ENCODE peak calls at places on chromosomes 3 and 15, in five cellular contexts. E, V, H, G and I are unnamed samples. For H3K4me1, the result is how much of the 10 kb centered on the place peaks cover.

GRCh38 chr3:194275721-194276120 is 75.4 kb downstream of the CPN2 start:
- DNase-seq in G (no peak), E (no peak), V (peak), H (no peak), I (no peak)

GRCh38 chr3:14152233-14152962 is 26.0 kb downstream of the XPC start:
- DNase-seq in V (no peak), H (no peak), E (no peak), G (no peak), I (no peak)

GRCh38 chr3:194768586-194768985 is 82.9 kb downstream of the FAM43A start:
- DNase-seq in H (no peak), V (no peak), E (no peak), G (no peak), I (no peak)

GRCh38 chr3:45515999-45516804 is 78.3 kb upstream of the LIMD1 start:
- DNase-seq in E (no peak), V (no peak), G (no peak), H (no peak), I (no peak)

GRCh38 chr15:85009435-85009834 is 27.8 kb downstream of the PDE8A start:
- DNase-seq in E (no peak), G (no peak), H (no peak), V (no peak), I (no peak)

GRCh38 chr3:155604967-155605366 is 139.9 kb downstream of the PLCH1 start:
- DNase-seq in H (no peak), G (no peak), V (no peak), E (no peak), I (no peak)

GRCh38 chr3:29694783-29695182 is 413.9 kb downstream of the RBMS3 start:
- DNase-seq in V (no peak), E (peak), H (peak), G (no peak), I (no peak)

GRCh38 chr3:143814358-143814968 is 33.8 kb downstream of the SLC9A9 start:
- DNase-seq in E (no peak), V (no peak), G (no peak), H (no peak), I (no peak)

GRCh38 chr15:64464271-64465005 is 4.1 kb downstream of the ZNF609 start:
- DNase-seq in E (peak), H (peak), V (no peak), G (no peak), I (no peak)

GRCh38 chr15:67225336-67225735 is 29.1 kb downstream of the AAGAB start:
- DNase-seq in E (peak), V (no peak), G (no peak), H (peak), I (no peak)

GRCh38 chr3:181713300-181713647 is 1.5 kb downstream of the SOX2 start:
- DNase-seq in V (no peak), G (no peak), E (no peak), H (no peak), I (no peak)

GRCh38 chr3:158205994-158206393 is 96.1 kb downstream of the RSRC1 start:
- DNase-seq in V (no peak), G (no peak), H (no peak), E (peak), I (no peak)

GRCh38 chr3:35602395-35602936 is 36.9 kb upstream of the ARPP21 start:
- DNase-seq in H (no peak), V (no peak), G (no peak), E (no peak), I (no peak)

GRCh38 chr3:149886957-149887356 is 73.9 kb downstream of the RNF13 start:
- DNase-seq in H (no peak), E (no peak), G (no peak), V (no peak), I (no peak)

GRCh38 chr3:167941234-167941995 is 154.3 kb downstream of the GOLIM4 start:
- DNase-seq in G (peak), V (peak), E (peak), H (peak), I (no peak)

GRCh38 chr3:80424951-80425350 is 657.2 kb upstream of the ROBO1 start:
- DNase-seq in V (no peak), E (no peak), H (no peak), G (no peak), I (no peak)

GRCh38 chr3:184156522-184156955 is 1.4 kb downstream of the DVL3 start:
- DNase-seq in E (peak), V (no peak), H (peak), G (peak), I (no peak)

GRCh38 chr3:169664034-169664820 is 715 bp upstream of the MECOM start:
- DNase-seq in G (peak), V (no peak), H (no peak), E (no peak), I (no peak)
- H3K4me1 ChIP-seq in G (half or more), V (under half), H (under half), E (under half), I (half or more)

DNA sequence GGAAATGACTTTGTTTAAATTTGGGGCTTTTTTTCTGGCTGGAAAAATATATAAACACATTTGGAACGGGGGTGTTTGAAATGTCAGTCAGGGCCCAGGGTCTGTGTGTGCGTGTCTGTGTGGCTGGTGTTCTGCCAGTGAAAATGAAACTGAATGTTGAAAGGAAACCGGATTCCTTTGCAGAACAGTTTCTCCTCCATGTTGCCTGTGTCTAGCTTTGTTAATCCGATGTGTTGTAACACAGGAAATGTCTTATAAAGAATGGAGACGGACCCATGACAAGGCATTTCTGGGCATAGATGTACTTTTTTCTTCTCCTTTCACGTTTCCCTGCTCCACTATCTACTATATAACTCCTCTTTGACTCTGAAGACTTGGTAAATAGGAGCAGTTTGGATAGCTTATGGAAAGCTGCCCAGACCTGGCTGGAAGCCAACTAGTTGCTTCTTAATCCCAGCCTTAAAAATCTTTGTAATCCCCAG is 2.8 kb downstream of the SQOR start:
- DNase-seq in G (peak), E (peak), V (no peak), H (peak), I (peak)
- H3K4me3 ChIP-seq in G (peak), E (peak), V (peak), H (peak), I (peak)

GRCh38 chr3:55461896-55462295 is 25.2 kb downstream of the WNT5A start:
- DNase-seq in G (no peak), H (peak), E (peak), V (no peak), I (no peak)
- H3K4me1 ChIP-seq in G (under half), H (under half), E (under half), V (under half), I (under half)

DNA sequence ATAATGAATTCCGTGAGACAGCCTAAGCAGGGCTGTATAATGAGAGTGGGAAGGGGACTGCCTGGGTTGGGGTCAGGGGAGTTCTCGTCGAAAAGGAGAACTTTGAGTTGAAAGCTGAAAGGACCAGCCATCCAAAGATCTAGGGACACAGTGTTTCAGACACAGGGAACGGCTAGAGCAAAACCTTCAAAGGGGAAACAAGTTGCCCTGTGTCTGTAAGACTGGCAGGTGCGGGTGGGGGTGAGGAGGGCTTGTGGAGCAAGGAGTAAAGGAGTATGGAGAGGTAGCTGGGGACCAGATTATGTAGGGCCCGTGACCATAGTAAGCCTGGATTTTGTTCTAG is 1.3 kb upstream of the SRP14 start:
- DNase-seq in E (no peak), H (no peak), G (no peak), V (no peak), I (no peak)
- H3K4me3 ChIP-seq in E (no peak), H (no peak), G (no peak), V (peak), I (no peak)

DNA sequence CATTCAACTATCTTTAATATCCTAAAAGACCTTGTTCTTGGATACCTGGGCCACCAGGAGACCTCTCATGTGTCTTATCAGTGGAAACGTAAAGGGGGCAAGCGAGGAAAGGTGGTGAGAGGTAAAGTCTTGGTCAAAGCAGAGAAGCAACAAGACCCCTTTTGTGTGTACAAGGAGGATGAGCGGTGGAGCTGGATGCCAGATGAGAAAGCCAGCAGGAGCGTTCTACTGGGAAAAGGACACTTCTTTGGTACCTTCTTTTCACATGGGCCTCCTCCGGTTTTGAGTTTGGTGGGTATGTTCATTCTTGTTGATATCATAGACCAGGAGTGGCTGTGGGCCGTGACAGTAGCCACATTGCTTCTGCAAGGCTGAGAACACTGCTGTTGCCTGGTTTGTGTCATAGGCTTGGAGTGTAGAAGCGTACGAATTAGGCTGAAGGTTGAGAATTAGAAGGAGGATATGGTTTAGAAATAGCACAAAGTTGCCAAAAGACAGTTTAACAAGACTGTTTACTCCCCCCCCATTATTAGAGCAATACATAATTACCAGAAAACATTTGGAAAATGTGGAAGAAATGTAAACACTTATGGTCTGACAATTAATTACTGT is 46.8 kb upstream of the VILL start:
- DNase-seq in V (no peak), G (no peak), E (no peak), H (no peak), I (no peak)
- H3K4me1 ChIP-seq in V (under half), G (half or more), E (under half), H (under half), I (under half)

GRCh38 chr3:56799251-56799882 is 2.4 kb downstream of the ARHGEF3 start:
- DNase-seq in G (no peak), E (peak), H (peak), V (no peak), I (no peak)

GRCh38 chr3:56801597-56802410 is at the start of gene ARHGEF3:
- DNase-seq in E (peak), G (peak), H (peak), V (peak), I (peak)

GRCh38 chr3:56801151-56801596 is 575 bp downstream of the ARHGEF3 start:
- DNase-seq in H (no peak), E (no peak), G (no peak), V (no peak), I (peak)

GRCh38 chr3:56802411-56802745 is 629 bp upstream of the ARHGEF3 start:
- DNase-seq in G (no peak), V (no peak), H (no peak), E (no peak), I (no peak)

DNA sequence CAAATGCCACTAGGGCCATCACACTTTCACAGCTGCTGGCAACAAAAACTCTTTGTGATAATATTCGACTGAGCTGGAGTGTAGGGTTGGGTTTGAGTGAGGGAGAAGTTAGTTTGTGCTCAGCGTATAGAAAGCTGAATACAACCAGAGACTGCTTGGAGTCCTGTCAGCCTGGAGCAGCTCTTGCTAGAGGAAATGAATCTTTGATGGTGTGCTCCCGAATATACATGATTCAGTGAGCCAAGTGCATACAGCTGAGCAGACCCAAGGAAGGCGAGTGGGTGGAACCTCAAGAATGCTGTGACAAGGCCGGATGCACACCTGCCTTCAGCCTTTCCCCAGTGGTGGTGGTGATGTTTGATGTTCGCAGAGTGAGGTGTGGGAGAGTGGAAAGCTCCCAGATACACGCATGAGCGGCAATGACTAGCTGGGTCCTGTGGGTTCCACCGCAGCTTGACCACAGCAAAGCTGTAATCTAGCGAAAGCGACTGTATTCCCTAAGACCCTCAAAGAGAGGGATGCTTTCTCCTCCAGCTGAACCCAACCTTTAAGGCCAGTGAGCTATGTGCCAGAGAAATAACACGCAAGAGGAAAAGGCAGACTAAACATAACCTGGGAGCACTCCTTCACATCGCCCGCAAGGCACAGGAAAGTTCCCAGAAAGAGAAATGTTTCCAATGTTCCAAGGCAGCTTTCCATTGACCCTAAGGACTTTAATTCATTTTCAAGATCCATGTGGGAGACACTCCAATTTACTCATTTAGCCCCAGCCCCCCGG is 1.2 kb downstream of the ARHGEF3 start:
- DNase-seq in G (peak), H (no peak), V (no peak), E (peak), I (peak)
- H3K4me3 ChIP-seq in G (peak), H (no peak), V (peak), E (peak), I (peak)

GRCh38 chr15:63372753-63373152 is 8.9 kb downstream of the CA12 start:
- DNase-seq in E (peak), V (no peak), H (peak), G (no peak), I (no peak)
- H3K4me1 ChIP-seq in E (under half), V (under half), H (under half), G (under half), I (under half)

DNA sequence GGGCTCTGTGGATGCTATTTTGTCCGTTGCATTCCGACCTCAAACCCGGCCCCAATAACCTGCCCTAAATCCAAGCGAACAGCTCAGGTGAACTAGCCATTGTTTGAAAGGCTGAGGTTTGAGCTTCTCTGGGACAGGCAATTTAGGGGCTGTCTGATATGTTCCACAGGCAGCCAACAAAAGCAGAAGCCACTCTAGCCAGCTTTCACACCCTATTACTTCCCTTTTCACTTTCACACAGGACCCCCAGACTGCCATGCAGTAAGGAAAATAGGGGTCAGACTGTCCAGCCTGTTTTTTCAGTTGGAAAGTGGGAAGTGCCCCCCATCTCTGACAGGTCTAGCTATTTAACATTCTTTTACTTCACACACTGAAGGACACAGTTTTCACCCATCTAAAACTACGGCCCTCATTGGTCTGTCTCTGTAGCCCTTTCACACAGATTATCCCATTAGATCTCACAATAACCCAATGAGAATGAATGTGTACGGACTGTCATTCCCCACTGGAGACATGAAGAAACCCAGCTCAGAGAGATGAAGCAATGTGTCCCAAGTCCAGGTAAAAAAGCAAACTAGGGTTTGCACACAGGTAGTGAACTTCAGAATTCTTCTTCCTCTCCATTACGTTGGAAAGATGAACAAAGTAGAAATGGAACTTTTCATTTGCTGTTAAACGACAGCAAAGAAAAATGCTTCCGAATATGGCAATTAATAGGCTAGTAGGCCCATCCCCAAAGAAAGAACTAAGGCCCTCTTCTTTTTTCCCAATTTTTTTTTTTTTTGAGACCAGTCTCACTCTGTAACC is 1.9 kb downstream of the CCDC12 start:
- DNase-seq in E (no peak), V (no peak), H (no peak), G (no peak), I (no peak)
- H3K4me3 ChIP-seq in E (no peak), V (peak), H (no peak), G (no peak), I (no peak)

GRCh38 chr3:67601919-67602608 is 52.3 kb downstream of the SUCLG2 start:
- DNase-seq in H (no peak), E (peak), G (no peak), V (no peak), I (no peak)

GRCh38 chr3:67605377-67605776 is 49.0 kb downstream of the SUCLG2 start:
- DNase-seq in V (no peak), G (no peak), H (peak), E (peak), I (no peak)

GRCh38 chr3:67602816-67603215 is 51.6 kb downstream of the SUCLG2 start:
- DNase-seq in V (no peak), G (no peak), H (no peak), E (no peak), I (no peak)

GRCh38 chr3:67598814-67599556 is 55.4 kb downstream of the SUCLG2 start:
- DNase-seq in V (no peak), G (no peak), E (no peak), H (no peak), I (no peak)

DNA sequence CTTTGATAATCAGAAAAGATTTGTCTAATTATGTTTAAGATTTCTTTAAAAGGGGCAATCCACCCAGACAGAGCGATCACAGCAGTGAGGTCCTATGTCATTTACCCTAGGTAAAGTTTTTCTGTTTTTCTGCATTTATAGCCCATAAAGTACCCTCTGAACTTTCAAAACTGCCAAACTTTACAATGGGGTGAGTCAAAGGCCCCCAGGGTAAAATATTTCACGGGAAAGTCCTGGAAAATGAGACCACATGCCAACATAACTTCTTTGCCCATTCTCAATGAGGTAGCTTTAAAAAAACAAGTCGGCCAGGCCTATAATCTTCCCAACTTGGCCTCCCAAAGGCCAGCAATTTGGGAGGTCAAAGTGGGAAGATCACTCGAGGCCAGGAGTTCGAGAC is 53.0 kb downstream of the SUCLG2 start:
- DNase-seq in H (no peak), V (no peak), E (no peak), G (no peak), I (no peak)
- H3K4me1 ChIP-seq in H (under half), V (under half), E (under half), G (under half), I (half or more)

DNA sequence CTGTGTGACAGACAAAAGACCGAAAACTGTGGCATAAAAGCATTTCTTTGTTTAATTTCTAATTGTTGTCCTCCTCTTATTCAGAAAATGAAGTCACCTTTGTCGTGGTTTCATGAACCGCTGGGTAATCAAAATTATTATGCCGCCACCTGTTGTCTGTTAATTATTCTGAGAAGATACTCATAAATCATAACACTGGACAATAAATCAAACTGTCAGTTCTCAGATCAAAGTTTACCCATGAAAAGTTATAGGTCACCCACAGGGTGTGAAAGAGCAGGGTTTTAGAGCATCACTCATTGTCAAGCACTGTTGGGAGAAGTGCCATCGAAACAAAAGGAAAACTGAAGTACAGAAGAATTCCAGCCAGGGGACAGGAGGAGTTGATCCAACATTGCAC is 474.3 kb downstream of the NR2F2 start:
- DNase-seq in H (no peak), E (no peak), V (no peak), G (no peak), I (no peak)
- H3K4me3 ChIP-seq in H (no peak), E (no peak), V (no peak), G (no peak), I (no peak)